ENCODE peak calls at places on chromosome 1, in nine cellular contexts. Q, A, V, P, I, O, J, C and Y are unnamed samples.

GRCh38 chr1:100736766-100737165 is 17.2 kb downstream of the VCAM1 start:
- DNase-seq in Q (no peak), A (no peak), V (no peak), P (no peak), I (no peak), O (no peak), J (no peak), C (peak), Y (no peak)

GRCh38 chr1:16151200-16151708 is 4.6 kb downstream of the EPHA2 start:
- DNase-seq in Q (no peak), A (no peak), V (no peak), P (no peak), I (no peak), O (no peak), J (no peak), C (no peak), Y (no peak)

GRCh38 chr1:200150721-200151120 is 123.2 kb downstream of the NR5A2 start:
- DNase-seq in Q (no peak), A (no peak), V (peak), P (no peak), I (no peak), O (no peak), J (no peak), C (peak), Y (peak)

GRCh38 chr1:99869723-99870122 is 19.6 kb downstream of the AGL start:
- DNase-seq in Q (no peak), A (no peak), V (no peak), P (no peak), I (no peak), O (no peak), J (no peak), C (no peak), Y (no peak)

GRCh38 chr1:183987593-183988318 is 49.8 kb downstream of the COLGALT2 start:
- DNase-seq in Q (no peak), A (no peak), V (no peak), P (no peak), I (no peak), O (no peak), J (no peak), C (no peak), Y (no peak)

GRCh38 chr1:27513958-27514357 is 24.0 kb upstream of the WASF2 start:
- DNase-seq in Q (no peak), A (no peak), V (no peak), P (no peak), I (no peak), O (no peak), J (peak), C (no peak), Y (no peak)

GRCh38 chr1:160018900-160019299 is 12.9 kb downstream of the PIGM start:
- DNase-seq in Q (no peak), A (no peak), V (no peak), P (no peak), I (no peak), O (no peak), J (no peak), C (peak), Y (no peak)

GRCh38 chr1:246213036-246213435 is 294.0 kb downstream of the SMYD3 start:
- DNase-seq in Q (no peak), A (no peak), V (no peak), P (no peak), I (no peak), O (no peak), J (no peak), C (no peak), Y (no peak)

GRCh38 chr1:205217418-205217817 is 5.9 kb upstream of the DSTYK start:
- DNase-seq in Q (no peak), A (no peak), V (no peak), P (no peak), I (no peak), O (no peak), J (no peak), C (no peak), Y (no peak)

GRCh38 chr1:6601865-6602668 is 602 bp downstream of the KLHL21 start:
- DNase-seq in Q (peak), A (peak), V (peak), P (no peak), I (no peak), O (peak), J (peak), C (no peak), Y (peak)

GRCh38 chr1:229068266-229069043 is 202.5 kb upstream of the RAB4A start:
- DNase-seq in Q (no peak), A (no peak), V (no peak), P (no peak), I (no peak), O (no peak), J (peak), C (no peak), Y (peak)

GRCh38 chr1:9628541-9629444 is 22.7 kb upstream of the PIK3CD start:
- DNase-seq in Q (no peak), A (no peak), V (peak), P (no peak), I (no peak), O (no peak), J (no peak), C (no peak), Y (peak)

GRCh38 chr1:236536540-236536939 is 12.8 kb downstream of the LGALS8 start:
- DNase-seq in Q (no peak), A (no peak), V (no peak), P (no peak), I (no peak), O (no peak), J (no peak), C (no peak), Y (no peak)

DNA sequence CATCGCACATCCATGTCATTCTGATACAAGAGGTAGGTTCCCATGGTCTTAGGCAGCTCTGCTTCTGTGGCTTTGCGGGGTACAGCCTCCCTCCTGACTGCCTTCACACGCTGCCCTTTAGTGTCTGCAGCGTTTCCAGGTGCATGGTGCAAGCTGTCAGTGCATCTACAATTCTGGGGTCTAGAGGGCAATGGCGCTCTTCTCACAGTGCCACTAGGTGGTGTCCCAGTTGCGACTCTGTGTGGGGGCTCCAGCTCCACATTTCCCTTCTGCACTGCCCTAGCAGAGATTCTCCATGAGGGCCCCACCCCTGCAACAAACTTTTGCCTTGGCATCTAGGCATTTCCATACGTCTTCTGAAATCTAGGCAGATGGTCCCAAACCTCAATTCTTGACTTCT is 138.2 kb upstream of the BRINP3 start:
- DNase-seq in Q (no peak), A (no peak), V (no peak), P (no peak), I (no peak), O (no peak), J (no peak), C (no peak), Y (no peak)
- TF ChIP-seq CTCF in Q (no peak), A (no peak), V (peak), P (no peak), I (no peak), O (no peak), J (no peak), C (no peak), Y (no peak)

DNA sequence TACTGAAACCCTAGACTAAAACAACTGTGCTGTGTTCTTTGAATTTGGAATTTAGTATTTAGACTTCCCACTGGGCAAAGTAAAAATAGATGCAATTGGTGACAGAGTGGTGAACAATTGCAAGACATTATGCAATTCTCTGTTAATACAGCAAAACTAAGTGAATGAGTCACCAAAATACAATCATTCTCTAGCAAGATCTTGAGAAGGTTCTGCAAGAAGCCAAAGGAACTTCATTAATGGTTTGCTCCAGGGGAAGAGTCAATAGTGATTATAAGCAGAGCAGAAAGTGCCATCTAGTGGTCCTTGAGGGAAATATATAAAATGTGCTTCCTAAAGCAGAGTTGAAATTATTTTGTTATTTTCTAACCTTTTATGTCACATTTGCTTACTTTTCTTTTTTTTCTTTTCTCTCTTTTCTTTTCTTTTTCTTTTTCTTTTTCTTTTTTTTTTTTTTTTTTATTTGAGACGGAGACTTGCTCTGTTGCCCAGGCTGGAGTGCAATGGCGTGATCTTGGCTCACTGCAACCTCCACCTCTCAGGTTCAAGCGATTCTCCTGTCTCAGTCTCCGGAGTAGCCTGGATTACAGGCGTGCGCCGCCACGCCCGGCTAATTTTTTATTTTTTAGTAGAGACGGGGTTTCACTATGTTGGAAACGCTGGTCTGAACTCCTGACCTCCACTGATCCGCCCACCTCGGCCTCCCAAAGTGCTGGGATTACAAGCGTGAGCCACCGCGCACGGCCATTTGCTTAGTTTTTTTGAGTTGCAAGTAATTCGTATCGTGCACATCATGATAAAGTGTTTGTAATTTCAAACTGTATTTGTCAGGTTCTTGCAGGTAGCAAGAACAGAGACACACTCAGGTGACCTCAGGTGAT is 99.2 kb downstream of the CTH start:
- DNase-seq in Q (no peak), A (no peak), V (peak), P (no peak), I (no peak), O (no peak), J (no peak), C (peak), Y (peak)
- TF ChIP-seq CTCF in Q (peak), A (peak), V (peak), P (peak), I (peak), O (peak), J (peak), C (peak), Y (peak)

DNA sequence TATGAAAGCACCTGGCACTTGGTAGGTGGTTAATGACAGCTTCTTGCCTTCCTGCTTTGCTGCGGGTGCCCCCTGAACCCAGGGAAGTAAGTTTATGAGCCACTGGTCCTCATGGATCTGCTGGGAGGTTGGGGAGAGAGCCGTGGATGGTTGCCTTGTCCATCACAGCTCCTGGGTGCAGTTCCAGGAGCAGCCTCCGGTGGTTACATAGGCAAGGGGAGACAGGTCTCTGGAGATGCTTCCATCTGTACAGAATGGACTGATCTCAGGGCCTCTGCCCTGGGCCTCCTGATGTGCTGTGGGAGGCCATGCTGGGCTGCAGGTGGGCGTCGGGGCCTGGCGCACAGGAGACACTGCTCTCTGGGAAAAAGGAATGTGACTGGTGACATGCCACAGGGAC is 31.6 kb upstream of the ARHGEF10L start:
- DNase-seq in Q (no peak), A (no peak), V (no peak), P (no peak), I (no peak), O (no peak), J (no peak), C (no peak), Y (no peak)
- TF ChIP-seq CTCF in Q (peak), A (no peak), V (no peak), P (peak), I (no peak), O (no peak), J (no peak), C (no peak), Y (no peak)

GRCh38 chr1:11248169-11248568 is 14.2 kb downstream of the MTOR start:
- DNase-seq in Q (no peak), A (no peak), V (no peak), P (no peak), I (no peak), O (no peak), J (no peak), C (no peak), Y (no peak)
- TF ChIP-seq CTCF in Q (no peak), A (no peak), V (peak), P (no peak), I (no peak), O (no peak), J (no peak), C (peak), Y (peak)

GRCh38 chr1:214571281-214571680 is 19.9 kb upstream of the PTPN14 start:
- DNase-seq in Q (no peak), A (no peak), V (no peak), P (no peak), I (no peak), O (no peak), J (no peak), C (no peak), Y (no peak)
- TF ChIP-seq CTCF in Q (no peak), A (no peak), V (no peak), P (no peak), I (no peak), O (no peak), J (no peak), C (no peak), Y (no peak)

GRCh38 chr1:170661646-170662411 is 2.1 kb upstream of the PRRX1 start:
- DNase-seq in Q (no peak), A (no peak), V (no peak), P (no peak), I (no peak), O (peak), J (no peak), C (peak), Y (no peak)
- TF ChIP-seq CTCF in Q (no peak), A (no peak), V (no peak), P (peak), I (peak), O (no peak), J (peak), C (peak), Y (no peak)

DNA sequence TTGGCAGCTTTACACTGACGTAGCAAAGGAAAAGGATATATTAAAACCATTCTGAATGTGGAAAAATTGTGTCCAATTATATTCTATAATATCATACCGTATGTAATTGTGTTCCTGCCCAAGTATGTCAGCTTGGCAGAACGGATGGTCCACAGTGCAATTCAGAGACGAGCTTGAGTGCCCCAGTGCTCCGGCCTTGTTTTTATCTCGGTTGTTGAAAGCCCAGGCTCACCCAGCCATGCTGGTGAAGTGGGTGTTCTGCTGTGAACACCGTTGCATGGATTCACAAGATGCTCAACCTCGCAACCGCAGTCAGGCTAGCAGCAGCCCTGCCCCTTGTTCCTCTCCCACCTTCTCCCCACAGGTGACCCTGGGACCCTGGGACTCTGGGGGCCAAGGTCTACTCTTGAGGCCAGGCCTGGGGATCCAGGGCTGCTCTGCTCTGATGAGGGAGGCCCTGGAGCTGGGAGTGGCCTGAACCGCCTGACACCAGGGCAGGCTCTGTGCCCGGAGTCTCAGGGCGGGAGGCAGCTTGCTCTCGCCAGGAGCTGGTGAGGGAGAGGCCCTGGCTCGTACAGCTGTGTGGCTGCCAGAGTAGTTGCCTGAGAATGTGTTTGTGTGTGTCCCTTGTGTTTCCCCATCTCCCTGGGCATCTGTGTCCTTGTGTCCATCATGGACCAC is 11.2 kb downstream of the PTPRF start:
- DNase-seq in Q (no peak), A (peak), V (no peak), P (peak), I (peak), O (peak), J (peak), C (no peak), Y (no peak)
- TF ChIP-seq CTCF in Q (no peak), A (no peak), V (no peak), P (no peak), I (no peak), O (no peak), J (no peak), C (no peak), Y (no peak)

GRCh38 chr1:162633327-162633762 is 1.1 kb downstream of the DDR2 start:
- DNase-seq in Q (no peak), A (no peak), V (no peak), P (no peak), I (no peak), O (no peak), J (peak), C (peak), Y (peak)
- TF ChIP-seq CTCF in Q (no peak), A (no peak), V (no peak), P (no peak), I (no peak), O (no peak), J (no peak), C (peak), Y (no peak)